ENCODE peak calls at places on chromosomes 12 and 14, in five cellular contexts. F is AG04450, M is astrocyte, Q is A673, P is gastrocnemius medialis. W is an unnamed sample.

GRCh38 chr14:73823339-73823885 is 28.2 kb upstream of the PTGR2 start:
- DNase-seq in F (no peak), M (no peak), Q (no peak), P (no peak), W (no peak)

GRCh38 chr12:90250041-90250440 is 541.4 kb upstream of the ATP2B1 start:
- DNase-seq in F (no peak), M (no peak), Q (no peak), P (no peak), W (no peak)

GRCh38 chr14:34489324-34489723 is 27.3 kb upstream of the SPTSSA start:
- DNase-seq in F (no peak), M (no peak), Q (no peak), P (no peak), W (no peak)

GRCh38 chr12:102888511-102888910 is 28.5 kb downstream of the PAH start:
- DNase-seq in F (no peak), M (no peak), Q (no peak), P (no peak), W (no peak)

GRCh38 chr12:127425474-127425873 is 841.5 kb upstream of the TMEM132C start:
- DNase-seq in F (no peak), M (no peak), Q (no peak), P (no peak), W (no peak)

GRCh38 chr12:131774576-131774975 is 53.6 kb upstream of the MMP17 start:
- DNase-seq in F (no peak), M (no peak), Q (no peak), P (no peak), W (no peak)

GRCh38 chr14:96140964-96141363 is 63.7 kb upstream of the BDKRB2 start:
- DNase-seq in F (no peak), M (no peak), Q (no peak), P (no peak), W (no peak)

GRCh38 chr12:76270657-76271358 is 77.4 kb downstream of the BBS10 start:
- DNase-seq in F (no peak), M (no peak), Q (no peak), P (no peak), W (no peak)

GRCh38 chr12:14185441-14186192 is 179.9 kb upstream of the ATF7IP start:
- DNase-seq in F (peak), M (peak), Q (peak), P (no peak), W (no peak)

GRCh38 chr12:64145226-64145625 is 76.9 kb downstream of the KICS2 start:
- DNase-seq in F (no peak), M (no peak), Q (no peak), P (no peak), W (no peak)

GRCh38 chr12:32756476-32757158 is 920 bp upstream of the YARS2 start:
- DNase-seq in F (no peak), M (no peak), Q (no peak), P (no peak), W (no peak)

GRCh38 chr12:71214511-71215285 is 56.9 kb upstream of the TSPAN8 start:
- DNase-seq in F (no peak), M (peak), Q (no peak), P (no peak), W (no peak)

GRCh38 chr12:64385468-64385867 is 5.1 kb downstream of the C12orf56 start:
- DNase-seq in F (no peak), M (peak), Q (no peak), P (no peak), W (no peak)

GRCh38 chr14:93788557-93789365 is 476 bp upstream of the PRIMA1 start:
- DNase-seq in F (no peak), M (no peak), Q (peak), P (no peak), W (no peak)
- TF ChIP-seq CTCF in F (no peak), M (no peak), Q (no peak), P (peak), W (peak)

GRCh38 chr12:116019415-116019814 is 258.1 kb downstream of the MED13L start:
- DNase-seq in F (no peak), M (no peak), Q (no peak), P (no peak), W (no peak)

GRCh38 chr12:116012757-116013156 is 264.7 kb downstream of the MED13L start:
- DNase-seq in F (no peak), M (no peak), Q (peak), P (no peak), W (no peak)

GRCh38 chr12:116018282-116018681 is 259.2 kb downstream of the MED13L start:
- DNase-seq in F (no peak), M (no peak), Q (no peak), P (no peak), W (no peak)

GRCh38 chr12:116011217-116011616 is 266.3 kb downstream of the MED13L start:
- DNase-seq in F (no peak), M (no peak), Q (no peak), P (no peak), W (no peak)

GRCh38 chr12:116015525-116015924 is 262.0 kb downstream of the MED13L start:
- DNase-seq in F (no peak), M (peak), Q (peak), P (no peak), W (no peak)
- TF ChIP-seq CTCF in F (peak), M (peak), Q (peak), P (peak), W (peak)

DNA sequence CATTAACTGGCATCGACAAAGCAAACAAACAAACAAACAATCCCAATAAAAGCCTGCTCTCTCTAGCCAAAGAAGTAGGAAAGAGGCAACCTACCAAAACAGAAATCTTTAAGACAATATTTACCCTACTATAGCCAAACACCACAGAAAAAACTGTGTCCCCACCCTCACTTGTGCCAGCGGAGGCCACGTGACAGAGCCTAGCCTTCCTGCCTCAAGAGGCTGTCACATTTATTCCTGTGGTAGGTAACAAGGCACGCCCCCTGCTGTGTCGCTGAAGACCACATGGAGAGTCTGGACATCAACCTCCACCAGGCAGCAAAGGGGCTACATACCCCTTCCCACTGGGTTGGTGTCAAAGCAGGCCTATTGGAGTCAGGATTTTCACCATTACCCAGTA is 148.1 kb downstream of the LMNTD1 start:
- DNase-seq in F (no peak), M (no peak), Q (no peak), P (no peak), W (no peak)
- TF ChIP-seq CTCF in F (no peak), M (no peak), Q (no peak), P (no peak), W (no peak)

GRCh38 chr14:65211341-65211987 is 109.1 kb upstream of the MAX start:
- DNase-seq in F (peak), M (peak), Q (no peak), P (no peak), W (no peak)

GRCh38 chr14:65210118-65210826 is 108.0 kb upstream of the MAX start:
- DNase-seq in F (no peak), M (peak), Q (no peak), P (no peak), W (no peak)

GRCh38 chr14:65208548-65208947 is 106.2 kb upstream of the MAX start:
- DNase-seq in F (no peak), M (no peak), Q (no peak), P (no peak), W (no peak)

GRCh38 chr14:65213316-65213715 is 111.0 kb upstream of the MAX start:
- DNase-seq in F (no peak), M (no peak), Q (no peak), P (no peak), W (no peak)

GRCh38 chr14:65210827-65211192 is 108.5 kb upstream of the MAX start:
- DNase-seq in F (no peak), M (no peak), Q (no peak), P (no peak), W (no peak)
- TF ChIP-seq CTCF in F (no peak), M (no peak), Q (no peak), P (no peak), W (no peak)

DNA sequence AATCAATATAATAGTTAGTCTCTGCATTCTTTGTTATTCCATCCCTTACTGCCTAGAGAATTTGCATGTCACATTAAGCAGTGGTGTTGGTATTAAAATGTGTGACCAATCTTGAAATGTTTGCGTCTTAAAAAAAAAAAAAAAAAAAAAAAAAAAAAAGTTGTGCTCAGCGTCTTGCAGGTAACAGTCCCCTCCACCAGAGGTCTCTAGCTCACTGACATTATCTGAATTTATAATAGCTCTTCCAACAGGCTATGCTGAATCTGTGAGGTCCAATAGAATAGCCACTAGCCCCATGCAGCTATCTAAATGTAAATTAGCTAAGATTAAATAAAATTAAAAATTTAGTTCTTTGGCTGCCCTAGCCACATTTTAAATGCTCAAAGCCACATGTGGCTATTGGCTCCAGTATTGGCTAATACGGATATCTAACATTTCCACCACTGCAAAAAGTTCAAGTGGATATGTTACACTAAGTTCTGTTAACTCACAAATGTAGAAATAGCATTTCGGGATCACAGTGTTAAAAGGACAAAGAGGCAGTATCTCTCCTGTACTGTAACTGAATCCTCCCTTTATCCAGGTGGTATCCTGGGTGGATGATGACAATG is 28.7 kb downstream of the NKX2-8 start:
- DNase-seq in F (peak), M (peak), Q (peak), P (no peak), W (no peak)
- TF ChIP-seq CTCF in F (peak), M (peak), Q (peak), P (peak), W (peak)

GRCh38 chr12:94073441-94074051 is 74.8 kb upstream of the PLXNC1 start:
- DNase-seq in F (no peak), M (no peak), Q (no peak), P (peak), W (peak)

GRCh38 chr12:94077209-94077608 is 71.2 kb upstream of the PLXNC1 start:
- DNase-seq in F (no peak), M (no peak), Q (no peak), P (no peak), W (no peak)

GRCh38 chr12:94074216-94074969 is 74.0 kb upstream of the PLXNC1 start:
- DNase-seq in F (no peak), M (no peak), Q (no peak), P (peak), W (peak)

GRCh38 chr12:94078138-94078723 is 70.1 kb upstream of the PLXNC1 start:
- DNase-seq in F (no peak), M (no peak), Q (no peak), P (no peak), W (no peak)

GRCh38 chr12:94074970-94075695 is 73.2 kb upstream of the PLXNC1 start:
- DNase-seq in F (peak), M (peak), Q (peak), P (peak), W (peak)
- TF ChIP-seq CTCF in F (peak), M (peak), Q (peak), P (peak), W (peak)

GRCh38 chr14:104224516-104225281 is 86.3 kb downstream of the KIF26A start:
- DNase-seq in F (no peak), M (no peak), Q (peak), P (no peak), W (peak)
- TF ChIP-seq CTCF in F (no peak), M (no peak), Q (peak), P (peak), W (peak)

DNA sequence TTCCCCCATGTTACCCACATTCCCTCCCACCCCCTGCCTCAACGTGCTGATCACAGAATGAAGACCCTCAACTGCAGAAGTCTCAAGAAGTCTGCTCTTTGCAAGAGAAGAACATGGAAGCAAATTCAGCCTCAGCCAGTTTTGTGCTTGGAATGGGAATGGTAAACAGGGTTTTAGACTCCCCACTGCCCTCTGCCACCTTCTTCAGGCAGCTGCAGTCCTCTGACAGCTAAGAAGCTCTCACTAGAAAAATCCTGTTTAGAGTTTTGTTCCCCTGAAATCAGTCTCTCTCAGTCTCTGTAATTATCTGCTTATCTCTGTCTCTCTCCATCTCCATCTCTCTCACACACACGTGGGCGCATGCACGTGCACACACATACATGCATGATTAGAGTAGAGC is 85.4 kb downstream of the CRACR2A start:
- DNase-seq in F (no peak), M (no peak), Q (no peak), P (no peak), W (no peak)
- TF ChIP-seq CTCF in F (no peak), M (no peak), Q (no peak), P (no peak), W (no peak)

GRCh38 chr12:44930972-44931600 is 55.0 kb upstream of the NELL2 start:
- DNase-seq in F (peak), M (peak), Q (peak), P (no peak), W (no peak)
- TF ChIP-seq CTCF in F (peak), M (peak), Q (peak), P (peak), W (peak)